ENCODE peak calls at places on chromosomes 3 and 15, in six cellular contexts. One of them, this sample, is unnamed.

GRCh38 chr15:77070500-77071337 is at the start of gene TSPAN3:
- DNase-seq in GM12864: peak
- DNase-seq in fibroblast of pulmonary artery: peak
- DNase-seq in AG09309: no peak
- DNase-seq in WERI-Rb-1: peak
- DNase-seq in GM12865: peak
- DNase-seq in this sample: peak

GRCh38 chr15:76840830-76841460 is 64.2 kb downstream of the SCAPER start:
- DNase-seq in GM12865: peak
- DNase-seq in GM12864: no peak
- DNase-seq in AG09309: peak
- DNase-seq in WERI-Rb-1: no peak
- DNase-seq in fibroblast of pulmonary artery: peak
- DNase-seq in this sample: no peak

GRCh38 chr3:139772539-139773500 is 95.0 kb upstream of the NMNAT3 start:
- DNase-seq in GM12865: no peak
- DNase-seq in GM12864: no peak
- DNase-seq in fibroblast of pulmonary artery: peak
- DNase-seq in AG09309: peak
- DNase-seq in WERI-Rb-1: no peak
- DNase-seq in this sample: no peak

GRCh38 chr15:77192451-77192850 is 121.5 kb upstream of the TSPAN3 start:
- DNase-seq in fibroblast of pulmonary artery: no peak
- DNase-seq in GM12864: no peak
- DNase-seq in WERI-Rb-1: no peak
- DNase-seq in AG09309: no peak
- DNase-seq in GM12865: no peak
- DNase-seq in this sample: no peak

GRCh38 chr15:52558196-52558595 is 10.6 kb downstream of the ARPP19 start:
- DNase-seq in fibroblast of pulmonary artery: peak
- DNase-seq in GM12865: peak
- DNase-seq in AG09309: no peak
- DNase-seq in GM12864: peak
- DNase-seq in WERI-Rb-1: no peak
- DNase-seq in this sample: peak

GRCh38 chr15:48925714-48926223 is 38.0 kb downstream of the SHC4 start:
- DNase-seq in GM12865: no peak
- DNase-seq in WERI-Rb-1: no peak
- DNase-seq in AG09309: no peak
- DNase-seq in GM12864: no peak
- DNase-seq in fibroblast of pulmonary artery: peak
- DNase-seq in this sample: no peak

GRCh38 chr3:84680700-84681099 is 278.1 kb upstream of the CADM2 start:
- DNase-seq in WERI-Rb-1: no peak
- DNase-seq in AG09309: no peak
- DNase-seq in fibroblast of pulmonary artery: no peak
- DNase-seq in GM12865: no peak
- DNase-seq in GM12864: no peak
- DNase-seq in this sample: no peak

GRCh38 chr15:52069559-52069958 is 43.0 kb downstream of the BCL2L10 start:
- DNase-seq in WERI-Rb-1: no peak
- DNase-seq in GM12864: no peak
- DNase-seq in AG09309: no peak
- DNase-seq in fibroblast of pulmonary artery: no peak
- DNase-seq in GM12865: no peak
- DNase-seq in this sample: no peak

GRCh38 chr3:168001244-168001643 is 94.5 kb downstream of the GOLIM4 start:
- DNase-seq in GM12864: no peak
- DNase-seq in WERI-Rb-1: no peak
- DNase-seq in AG09309: no peak
- DNase-seq in GM12865: no peak
- DNase-seq in fibroblast of pulmonary artery: no peak
- DNase-seq in this sample: no peak

GRCh38 chr3:2099028-2099671 is 484 bp downstream of the CNTN4 start:
- DNase-seq in fibroblast of pulmonary artery: no peak
- DNase-seq in GM12865: no peak
- DNase-seq in GM12864: no peak
- DNase-seq in WERI-Rb-1: peak
- DNase-seq in AG09309: no peak
- DNase-seq in this sample: no peak

GRCh38 chr3:25182794-25183193 is 245.3 kb upstream of the RARB start:
- DNase-seq in WERI-Rb-1: no peak
- DNase-seq in GM12864: no peak
- DNase-seq in AG09309: no peak
- DNase-seq in GM12865: no peak
- DNase-seq in fibroblast of pulmonary artery: no peak
- DNase-seq in this sample: no peak

GRCh38 chr3:53084310-53085001 is 38.6 kb upstream of the SFMBT1 start:
- DNase-seq in fibroblast of pulmonary artery: no peak
- DNase-seq in GM12864: no peak
- DNase-seq in GM12865: no peak
- DNase-seq in WERI-Rb-1: no peak
- DNase-seq in AG09309: no peak
- DNase-seq in this sample: no peak

GRCh38 chr15:51936119-51936478 is 35.5 kb downstream of the LEO1 start:
- DNase-seq in GM12865: peak
- DNase-seq in AG09309: no peak
- DNase-seq in WERI-Rb-1: peak
- DNase-seq in GM12864: no peak
- DNase-seq in fibroblast of pulmonary artery: no peak
- DNase-seq in this sample: no peak

GRCh38 chr3:21447471-21448205 is 303.4 kb downstream of the ZNF385D start:
- DNase-seq in GM12864: no peak
- DNase-seq in AG09309: peak
- DNase-seq in WERI-Rb-1: no peak
- DNase-seq in GM12865: no peak
- DNase-seq in fibroblast of pulmonary artery: peak
- DNase-seq in this sample: no peak

GRCh38 chr3:10482631-10483363 is 22.6 kb downstream of the ATP2B2 start:
- DNase-seq in fibroblast of pulmonary artery: no peak
- DNase-seq in WERI-Rb-1: no peak
- DNase-seq in GM12865: no peak
- DNase-seq in GM12864: no peak
- DNase-seq in AG09309: no peak
- DNase-seq in this sample: no peak

GRCh38 chr15:63805993-63806980 is 27.5 kb downstream of the HERC1 start:
- DNase-seq in fibroblast of pulmonary artery: peak
- DNase-seq in AG09309: no peak
- DNase-seq in GM12864: no peak
- DNase-seq in WERI-Rb-1: no peak
- DNase-seq in GM12865: no peak
- DNase-seq in this sample: no peak

GRCh38 chr15:50886139-50886467 is 22.4 kb upstream of the AP4E1 start:
- DNase-seq in WERI-Rb-1: no peak
- DNase-seq in GM12864: no peak
- DNase-seq in fibroblast of pulmonary artery: no peak
- DNase-seq in GM12865: no peak
- DNase-seq in AG09309: no peak
- DNase-seq in this sample: no peak

GRCh38 chr3:64449026-64449425 is 223.8 kb upstream of the PRICKLE2 start:
- DNase-seq in GM12864: peak
- DNase-seq in WERI-Rb-1: no peak
- DNase-seq in AG09309: no peak
- DNase-seq in GM12865: peak
- DNase-seq in fibroblast of pulmonary artery: no peak
- DNase-seq in this sample: peak

GRCh38 chr3:109887293-109887692 is 549.9 kb upstream of the DPPA4 start:
- DNase-seq in GM12864: no peak
- DNase-seq in AG09309: no peak
- DNase-seq in fibroblast of pulmonary artery: no peak
- DNase-seq in WERI-Rb-1: no peak
- DNase-seq in GM12865: no peak
- DNase-seq in this sample: no peak

GRCh38 chr3:63067999-63068645 is 192.9 kb upstream of the CADPS start:
- DNase-seq in GM12865: peak
- DNase-seq in GM12864: no peak
- DNase-seq in fibroblast of pulmonary artery: peak
- DNase-seq in WERI-Rb-1: no peak
- DNase-seq in AG09309: no peak
- DNase-seq in this sample: peak

GRCh38 chr3:133868166-133868565 is 27.5 kb downstream of the RAB6B start:
- DNase-seq in AG09309: no peak
- DNase-seq in GM12865: no peak
- DNase-seq in GM12864: no peak
- DNase-seq in WERI-Rb-1: no peak
- DNase-seq in fibroblast of pulmonary artery: no peak
- DNase-seq in this sample: no peak

GRCh38 chr15:37397266-37398022 is 297.1 kb upstream of the MEIS2 start:
- DNase-seq in GM12865: no peak
- DNase-seq in GM12864: no peak
- DNase-seq in AG09309: no peak
- DNase-seq in WERI-Rb-1: no peak
- DNase-seq in fibroblast of pulmonary artery: no peak
- DNase-seq in this sample: no peak

GRCh38 chr3:63975705-63976104 is 47.6 kb downstream of the PSMD6 start:
- DNase-seq in AG09309: no peak
- DNase-seq in fibroblast of pulmonary artery: peak
- DNase-seq in GM12864: no peak
- DNase-seq in WERI-Rb-1: no peak
- DNase-seq in GM12865: no peak
- DNase-seq in this sample: no peak

GRCh38 chr15:70132148-70132547 is 34.4 kb upstream of the TLE3 start:
- DNase-seq in AG09309: no peak
- DNase-seq in WERI-Rb-1: no peak
- DNase-seq in GM12864: no peak
- DNase-seq in fibroblast of pulmonary artery: peak
- DNase-seq in GM12865: no peak
- DNase-seq in this sample: no peak

DNA sequence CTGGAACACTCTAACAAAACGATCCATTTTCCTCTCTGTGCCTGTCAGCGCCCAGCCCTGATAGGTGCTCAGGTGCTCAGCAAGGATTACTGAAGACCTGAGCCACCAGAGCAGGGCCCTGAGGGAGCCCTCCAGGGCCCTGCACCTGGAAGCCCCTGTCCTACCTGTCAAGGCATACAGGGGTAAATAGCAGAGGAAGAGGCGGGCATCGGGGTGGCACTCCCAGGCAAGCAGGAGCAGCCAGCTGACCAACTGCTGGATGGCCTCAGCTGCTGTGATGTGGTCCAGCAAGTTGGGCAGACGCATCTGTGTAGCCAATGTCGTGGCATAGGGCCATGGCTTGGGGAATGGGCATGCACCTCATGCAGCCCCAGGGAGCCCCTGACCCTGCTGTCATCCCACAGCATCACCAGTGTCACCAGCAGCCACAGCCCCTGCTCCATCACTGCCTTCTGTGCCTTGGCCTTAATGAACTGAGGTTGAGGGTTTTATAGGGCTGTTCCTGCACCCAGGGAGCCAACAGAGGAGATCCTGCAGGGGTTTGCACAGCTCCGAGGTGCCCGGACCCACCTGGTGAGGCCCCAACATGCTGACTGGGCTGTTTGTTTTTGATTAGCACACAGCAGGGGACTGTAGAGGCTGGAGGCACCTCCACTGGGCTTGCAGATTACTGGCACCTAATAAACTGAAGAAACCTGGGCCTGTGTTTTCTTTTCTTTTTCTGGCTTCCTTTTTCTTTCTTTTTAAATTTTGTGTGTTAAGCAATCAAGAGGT is 7.9 kb upstream of the WDR6 start:
- DNase-seq in WERI-Rb-1: no peak
- DNase-seq in AG09309: no peak
- DNase-seq in fibroblast of pulmonary artery: no peak
- DNase-seq in GM12865: no peak
- DNase-seq in GM12864: no peak
- DNase-seq in this sample: no peak
- TF ChIP-seq CTCF in WERI-Rb-1: no peak
- TF ChIP-seq CTCF in AG09309: no peak
- TF ChIP-seq CTCF in fibroblast of pulmonary artery: no peak
- TF ChIP-seq CTCF in GM12865: no peak
- TF ChIP-seq CTCF in GM12864: no peak
- TF ChIP-seq CTCF in this sample: no peak

GRCh38 chr3:113238503-113238902 is 27.1 kb downstream of the BOC start:
- DNase-seq in AG09309: no peak
- DNase-seq in GM12864: no peak
- DNase-seq in GM12865: no peak
- DNase-seq in WERI-Rb-1: no peak
- DNase-seq in fibroblast of pulmonary artery: no peak
- DNase-seq in this sample: no peak
- TF ChIP-seq CTCF in AG09309: no peak
- TF ChIP-seq CTCF in GM12864: peak
- TF ChIP-seq CTCF in GM12865: no peak
- TF ChIP-seq CTCF in WERI-Rb-1: no peak
- TF ChIP-seq CTCF in fibroblast of pulmonary artery: no peak
- TF ChIP-seq CTCF in this sample: no peak

GRCh38 chr3:66410976-66411375 is 89.8 kb downstream of the LRIG1 start:
- DNase-seq in GM12864: no peak
- DNase-seq in fibroblast of pulmonary artery: no peak
- DNase-seq in GM12865: no peak
- DNase-seq in AG09309: no peak
- DNase-seq in WERI-Rb-1: no peak
- DNase-seq in this sample: no peak

GRCh38 chr3:66411436-66411835 is 89.4 kb downstream of the LRIG1 start:
- DNase-seq in GM12865: no peak
- DNase-seq in AG09309: no peak
- DNase-seq in GM12864: no peak
- DNase-seq in fibroblast of pulmonary artery: no peak
- DNase-seq in WERI-Rb-1: no peak
- DNase-seq in this sample: no peak

GRCh38 chr3:66412176-66412887 is 88.5 kb downstream of the LRIG1 start:
- DNase-seq in GM12865: no peak
- DNase-seq in GM12864: no peak
- DNase-seq in AG09309: no peak
- DNase-seq in WERI-Rb-1: no peak
- DNase-seq in fibroblast of pulmonary artery: no peak
- DNase-seq in this sample: no peak

GRCh38 chr3:66414846-66415245 is 86.0 kb downstream of the LRIG1 start:
- DNase-seq in WERI-Rb-1: no peak
- DNase-seq in GM12865: no peak
- DNase-seq in GM12864: no peak
- DNase-seq in AG09309: no peak
- DNase-seq in fibroblast of pulmonary artery: no peak
- DNase-seq in this sample: no peak

GRCh38 chr3:66413151-66413751 is 87.6 kb downstream of the LRIG1 start:
- DNase-seq in GM12865: no peak
- DNase-seq in AG09309: peak
- DNase-seq in GM12864: no peak
- DNase-seq in fibroblast of pulmonary artery: peak
- DNase-seq in WERI-Rb-1: no peak
- DNase-seq in this sample: no peak
- TF ChIP-seq CTCF in GM12865: no peak
- TF ChIP-seq CTCF in AG09309: peak
- TF ChIP-seq CTCF in GM12864: no peak
- TF ChIP-seq CTCF in fibroblast of pulmonary artery: no peak
- TF ChIP-seq CTCF in WERI-Rb-1: no peak
- TF ChIP-seq CTCF in this sample: no peak

GRCh38 chr3:17994167-17994566 is 251.7 kb upstream of the TBC1D5 start:
- DNase-seq in fibroblast of pulmonary artery: no peak
- DNase-seq in GM12864: no peak
- DNase-seq in GM12865: no peak
- DNase-seq in WERI-Rb-1: no peak
- DNase-seq in AG09309: no peak
- DNase-seq in this sample: no peak

DNA sequence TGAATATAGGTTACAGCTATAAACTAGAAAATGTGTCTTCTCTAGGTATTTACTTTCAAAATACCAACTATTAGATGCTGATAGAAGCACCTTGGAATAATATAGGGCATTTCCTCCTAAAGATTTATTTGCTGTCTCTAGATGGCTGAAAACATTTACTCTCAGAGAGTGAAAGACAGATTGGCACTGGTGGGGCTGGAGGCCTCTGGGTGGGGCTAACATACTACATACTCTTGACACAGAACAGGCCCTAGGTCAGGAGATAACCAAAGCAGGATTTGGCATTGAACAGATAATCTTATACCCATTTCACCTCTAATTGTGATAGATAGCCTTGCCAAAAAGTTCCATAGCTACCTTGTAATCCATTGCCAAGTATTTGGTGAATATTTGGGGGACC is 253.3 kb upstream of the TBC1D5 start:
- DNase-seq in GM12864: no peak
- DNase-seq in GM12865: no peak
- DNase-seq in WERI-Rb-1: no peak
- DNase-seq in AG09309: no peak
- DNase-seq in fibroblast of pulmonary artery: no peak
- DNase-seq in this sample: no peak
- TF ChIP-seq CTCF in GM12864: no peak
- TF ChIP-seq CTCF in GM12865: no peak
- TF ChIP-seq CTCF in WERI-Rb-1: no peak
- TF ChIP-seq CTCF in AG09309: no peak
- TF ChIP-seq CTCF in fibroblast of pulmonary artery: no peak
- TF ChIP-seq CTCF in this sample: no peak

This sample was measured in GM13977.